ENCODE peak calls at places on chromosomes 7 and 10, in ten cellular contexts. One of them, this sample, is unnamed.

GRCh38 chr10:32731527-32731926 is 226.5 kb downstream of the ITGB1 start:
- ATAC-seq in K562: no peak
- ATAC-seq in activated CD8-positive, alpha-beta T cell treated with anti-CD3 and anti-CD28 coated beads, Interleukin-2, amount 10 ng/mL, durations not matched to agents 7 days and 5 days: no peak
- ATAC-seq in activated CD4-positive, CD25-positive, alpha-beta regulatory T cell treated with anti-CD3 and anti-CD28 coated beads, Interleukin-2, amount 50 U/mL, for 24 hours: no peak
- ATAC-seq in stimulated activated naive CD8-positive, alpha-beta T cell treated with anti-CD3 and anti-CD28 coated beads, Interleukin-15, Interleukin-2, amounts not matched to agents 100 U/mL and 50 U/mL, for 24 hours: no peak
- ATAC-seq in lower lobe of right lung: no peak
- ATAC-seq in psoas muscle: no peak
- ATAC-seq in sciatic nerve: no peak
- ATAC-seq in activated CD8-positive, alpha-beta memory T cell treated with anti-CD3 and anti-CD28 coated beads, Interleukin-2, amount 10 ng/mL, durations not matched to agents 7 days and 5 days: no peak
- ATAC-seq in memory B cell: no peak
- ATAC-seq in this sample: peak

GRCh38 chr7:36396150-36396549 is 6.5 kb downstream of the ANLN start:
- ATAC-seq in K562: no peak
- ATAC-seq in activated CD8-positive, alpha-beta T cell treated with anti-CD3 and anti-CD28 coated beads, Interleukin-2, amount 10 ng/mL, durations not matched to agents 7 days and 5 days: no peak
- ATAC-seq in activated CD4-positive, CD25-positive, alpha-beta regulatory T cell treated with anti-CD3 and anti-CD28 coated beads, Interleukin-2, amount 50 U/mL, for 24 hours: no peak
- ATAC-seq in stimulated activated naive CD8-positive, alpha-beta T cell treated with anti-CD3 and anti-CD28 coated beads, Interleukin-15, Interleukin-2, amounts not matched to agents 100 U/mL and 50 U/mL, for 24 hours: peak
- ATAC-seq in lower lobe of right lung: no peak
- ATAC-seq in psoas muscle: no peak
- ATAC-seq in sciatic nerve: no peak
- ATAC-seq in activated CD8-positive, alpha-beta memory T cell treated with anti-CD3 and anti-CD28 coated beads, Interleukin-2, amount 10 ng/mL, durations not matched to agents 7 days and 5 days: no peak
- ATAC-seq in memory B cell: no peak
- ATAC-seq in this sample: peak

GRCh38 chr7:140267381-140268226 is 90.8 kb upstream of the KDM7A start:
- ATAC-seq in K562: peak
- ATAC-seq in activated CD8-positive, alpha-beta T cell treated with anti-CD3 and anti-CD28 coated beads, Interleukin-2, amount 10 ng/mL, durations not matched to agents 7 days and 5 days: no peak
- ATAC-seq in activated CD4-positive, CD25-positive, alpha-beta regulatory T cell treated with anti-CD3 and anti-CD28 coated beads, Interleukin-2, amount 50 U/mL, for 24 hours: no peak
- ATAC-seq in stimulated activated naive CD8-positive, alpha-beta T cell treated with anti-CD3 and anti-CD28 coated beads, Interleukin-15, Interleukin-2, amounts not matched to agents 100 U/mL and 50 U/mL, for 24 hours: no peak
- ATAC-seq in lower lobe of right lung: no peak
- ATAC-seq in psoas muscle: no peak
- ATAC-seq in sciatic nerve: no peak
- ATAC-seq in activated CD8-positive, alpha-beta memory T cell treated with anti-CD3 and anti-CD28 coated beads, Interleukin-2, amount 10 ng/mL, durations not matched to agents 7 days and 5 days: no peak
- ATAC-seq in memory B cell: no peak
- ATAC-seq in this sample: no peak

GRCh38 chr10:69641261-69641980 is 11.4 kb downstream of the FAM241B start:
- ATAC-seq in K562: no peak
- ATAC-seq in activated CD8-positive, alpha-beta T cell treated with anti-CD3 and anti-CD28 coated beads, Interleukin-2, amount 10 ng/mL, durations not matched to agents 7 days and 5 days: no peak
- ATAC-seq in activated CD4-positive, CD25-positive, alpha-beta regulatory T cell treated with anti-CD3 and anti-CD28 coated beads, Interleukin-2, amount 50 U/mL, for 24 hours: no peak
- ATAC-seq in stimulated activated naive CD8-positive, alpha-beta T cell treated with anti-CD3 and anti-CD28 coated beads, Interleukin-15, Interleukin-2, amounts not matched to agents 100 U/mL and 50 U/mL, for 24 hours: no peak
- ATAC-seq in lower lobe of right lung: no peak
- ATAC-seq in psoas muscle: no peak
- ATAC-seq in sciatic nerve: no peak
- ATAC-seq in activated CD8-positive, alpha-beta memory T cell treated with anti-CD3 and anti-CD28 coated beads, Interleukin-2, amount 10 ng/mL, durations not matched to agents 7 days and 5 days: no peak
- ATAC-seq in memory B cell: no peak
- ATAC-seq in this sample: no peak

GRCh38 chr10:3876563-3876962 is 91.6 kb upstream of the KLF6 start:
- ATAC-seq in K562: peak
- ATAC-seq in activated CD8-positive, alpha-beta T cell treated with anti-CD3 and anti-CD28 coated beads, Interleukin-2, amount 10 ng/mL, durations not matched to agents 7 days and 5 days: no peak
- ATAC-seq in activated CD4-positive, CD25-positive, alpha-beta regulatory T cell treated with anti-CD3 and anti-CD28 coated beads, Interleukin-2, amount 50 U/mL, for 24 hours: no peak
- ATAC-seq in stimulated activated naive CD8-positive, alpha-beta T cell treated with anti-CD3 and anti-CD28 coated beads, Interleukin-15, Interleukin-2, amounts not matched to agents 100 U/mL and 50 U/mL, for 24 hours: no peak
- ATAC-seq in lower lobe of right lung: no peak
- ATAC-seq in psoas muscle: no peak
- ATAC-seq in sciatic nerve: no peak
- ATAC-seq in activated CD8-positive, alpha-beta memory T cell treated with anti-CD3 and anti-CD28 coated beads, Interleukin-2, amount 10 ng/mL, durations not matched to agents 7 days and 5 days: no peak
- ATAC-seq in memory B cell: no peak
- ATAC-seq in this sample: no peak

GRCh38 chr10:104351067-104351681 is 2.5 kb upstream of the CFAP58 start:
- ATAC-seq in K562: no peak
- ATAC-seq in activated CD8-positive, alpha-beta T cell treated with anti-CD3 and anti-CD28 coated beads, Interleukin-2, amount 10 ng/mL, durations not matched to agents 7 days and 5 days: no peak
- ATAC-seq in activated CD4-positive, CD25-positive, alpha-beta regulatory T cell treated with anti-CD3 and anti-CD28 coated beads, Interleukin-2, amount 50 U/mL, for 24 hours: peak
- ATAC-seq in stimulated activated naive CD8-positive, alpha-beta T cell treated with anti-CD3 and anti-CD28 coated beads, Interleukin-15, Interleukin-2, amounts not matched to agents 100 U/mL and 50 U/mL, for 24 hours: peak
- ATAC-seq in lower lobe of right lung: peak
- ATAC-seq in psoas muscle: no peak
- ATAC-seq in sciatic nerve: no peak
- ATAC-seq in activated CD8-positive, alpha-beta memory T cell treated with anti-CD3 and anti-CD28 coated beads, Interleukin-2, amount 10 ng/mL, durations not matched to agents 7 days and 5 days: peak
- ATAC-seq in memory B cell: no peak
- ATAC-seq in this sample: peak

GRCh38 chr10:132850896-132851295 is 64.9 kb upstream of the NKX6-2 start:
- ATAC-seq in K562: no peak
- ATAC-seq in activated CD8-positive, alpha-beta T cell treated with anti-CD3 and anti-CD28 coated beads, Interleukin-2, amount 10 ng/mL, durations not matched to agents 7 days and 5 days: no peak
- ATAC-seq in activated CD4-positive, CD25-positive, alpha-beta regulatory T cell treated with anti-CD3 and anti-CD28 coated beads, Interleukin-2, amount 50 U/mL, for 24 hours: no peak
- ATAC-seq in stimulated activated naive CD8-positive, alpha-beta T cell treated with anti-CD3 and anti-CD28 coated beads, Interleukin-15, Interleukin-2, amounts not matched to agents 100 U/mL and 50 U/mL, for 24 hours: no peak
- ATAC-seq in lower lobe of right lung: no peak
- ATAC-seq in psoas muscle: no peak
- ATAC-seq in sciatic nerve: no peak
- ATAC-seq in activated CD8-positive, alpha-beta memory T cell treated with anti-CD3 and anti-CD28 coated beads, Interleukin-2, amount 10 ng/mL, durations not matched to agents 7 days and 5 days: no peak
- ATAC-seq in memory B cell: no peak
- ATAC-seq in this sample: no peak

GRCh38 chr10:91525939-91526712 is 106.7 kb downstream of the PPP1R3C start:
- ATAC-seq in K562: no peak
- ATAC-seq in activated CD8-positive, alpha-beta T cell treated with anti-CD3 and anti-CD28 coated beads, Interleukin-2, amount 10 ng/mL, durations not matched to agents 7 days and 5 days: no peak
- ATAC-seq in activated CD4-positive, CD25-positive, alpha-beta regulatory T cell treated with anti-CD3 and anti-CD28 coated beads, Interleukin-2, amount 50 U/mL, for 24 hours: no peak
- ATAC-seq in stimulated activated naive CD8-positive, alpha-beta T cell treated with anti-CD3 and anti-CD28 coated beads, Interleukin-15, Interleukin-2, amounts not matched to agents 100 U/mL and 50 U/mL, for 24 hours: no peak
- ATAC-seq in lower lobe of right lung: no peak
- ATAC-seq in psoas muscle: no peak
- ATAC-seq in sciatic nerve: no peak
- ATAC-seq in activated CD8-positive, alpha-beta memory T cell treated with anti-CD3 and anti-CD28 coated beads, Interleukin-2, amount 10 ng/mL, durations not matched to agents 7 days and 5 days: no peak
- ATAC-seq in memory B cell: no peak
- ATAC-seq in this sample: no peak

GRCh38 chr10:120466006-120466405 is 9.0 kb downstream of the PLPP4 start:
- ATAC-seq in K562: no peak
- ATAC-seq in activated CD8-positive, alpha-beta T cell treated with anti-CD3 and anti-CD28 coated beads, Interleukin-2, amount 10 ng/mL, durations not matched to agents 7 days and 5 days: no peak
- ATAC-seq in activated CD4-positive, CD25-positive, alpha-beta regulatory T cell treated with anti-CD3 and anti-CD28 coated beads, Interleukin-2, amount 50 U/mL, for 24 hours: no peak
- ATAC-seq in stimulated activated naive CD8-positive, alpha-beta T cell treated with anti-CD3 and anti-CD28 coated beads, Interleukin-15, Interleukin-2, amounts not matched to agents 100 U/mL and 50 U/mL, for 24 hours: no peak
- ATAC-seq in lower lobe of right lung: no peak
- ATAC-seq in psoas muscle: no peak
- ATAC-seq in sciatic nerve: no peak
- ATAC-seq in activated CD8-positive, alpha-beta memory T cell treated with anti-CD3 and anti-CD28 coated beads, Interleukin-2, amount 10 ng/mL, durations not matched to agents 7 days and 5 days: no peak
- ATAC-seq in memory B cell: no peak
- ATAC-seq in this sample: no peak

GRCh38 chr7:66047426-66047825 is 28.2 kb upstream of the ASL start:
- ATAC-seq in K562: no peak
- ATAC-seq in activated CD8-positive, alpha-beta T cell treated with anti-CD3 and anti-CD28 coated beads, Interleukin-2, amount 10 ng/mL, durations not matched to agents 7 days and 5 days: no peak
- ATAC-seq in activated CD4-positive, CD25-positive, alpha-beta regulatory T cell treated with anti-CD3 and anti-CD28 coated beads, Interleukin-2, amount 50 U/mL, for 24 hours: no peak
- ATAC-seq in stimulated activated naive CD8-positive, alpha-beta T cell treated with anti-CD3 and anti-CD28 coated beads, Interleukin-15, Interleukin-2, amounts not matched to agents 100 U/mL and 50 U/mL, for 24 hours: peak
- ATAC-seq in lower lobe of right lung: no peak
- ATAC-seq in psoas muscle: no peak
- ATAC-seq in sciatic nerve: no peak
- ATAC-seq in activated CD8-positive, alpha-beta memory T cell treated with anti-CD3 and anti-CD28 coated beads, Interleukin-2, amount 10 ng/mL, durations not matched to agents 7 days and 5 days: no peak
- ATAC-seq in memory B cell: no peak
- ATAC-seq in this sample: peak

GRCh38 chr10:4127518-4128315 is 342.7 kb upstream of the KLF6 start:
- ATAC-seq in K562: no peak
- ATAC-seq in activated CD8-positive, alpha-beta T cell treated with anti-CD3 and anti-CD28 coated beads, Interleukin-2, amount 10 ng/mL, durations not matched to agents 7 days and 5 days: no peak
- ATAC-seq in activated CD4-positive, CD25-positive, alpha-beta regulatory T cell treated with anti-CD3 and anti-CD28 coated beads, Interleukin-2, amount 50 U/mL, for 24 hours: no peak
- ATAC-seq in stimulated activated naive CD8-positive, alpha-beta T cell treated with anti-CD3 and anti-CD28 coated beads, Interleukin-15, Interleukin-2, amounts not matched to agents 100 U/mL and 50 U/mL, for 24 hours: no peak
- ATAC-seq in lower lobe of right lung: peak
- ATAC-seq in psoas muscle: peak
- ATAC-seq in sciatic nerve: peak
- ATAC-seq in activated CD8-positive, alpha-beta memory T cell treated with anti-CD3 and anti-CD28 coated beads, Interleukin-2, amount 10 ng/mL, durations not matched to agents 7 days and 5 days: peak
- ATAC-seq in memory B cell: peak
- ATAC-seq in this sample: peak

GRCh38 chr10:71178880-71179279 is 33.5 kb upstream of the UNC5B start:
- ATAC-seq in K562: no peak
- ATAC-seq in activated CD8-positive, alpha-beta T cell treated with anti-CD3 and anti-CD28 coated beads, Interleukin-2, amount 10 ng/mL, durations not matched to agents 7 days and 5 days: no peak
- ATAC-seq in activated CD4-positive, CD25-positive, alpha-beta regulatory T cell treated with anti-CD3 and anti-CD28 coated beads, Interleukin-2, amount 50 U/mL, for 24 hours: no peak
- ATAC-seq in stimulated activated naive CD8-positive, alpha-beta T cell treated with anti-CD3 and anti-CD28 coated beads, Interleukin-15, Interleukin-2, amounts not matched to agents 100 U/mL and 50 U/mL, for 24 hours: no peak
- ATAC-seq in lower lobe of right lung: no peak
- ATAC-seq in psoas muscle: no peak
- ATAC-seq in sciatic nerve: no peak
- ATAC-seq in activated CD8-positive, alpha-beta memory T cell treated with anti-CD3 and anti-CD28 coated beads, Interleukin-2, amount 10 ng/mL, durations not matched to agents 7 days and 5 days: no peak
- ATAC-seq in memory B cell: no peak
- ATAC-seq in this sample: peak

GRCh38 chr7:1425292-1426136 is 33.8 kb downstream of the MICALL2 start:
- ATAC-seq in K562: peak
- ATAC-seq in activated CD8-positive, alpha-beta T cell treated with anti-CD3 and anti-CD28 coated beads, Interleukin-2, amount 10 ng/mL, durations not matched to agents 7 days and 5 days: no peak
- ATAC-seq in activated CD4-positive, CD25-positive, alpha-beta regulatory T cell treated with anti-CD3 and anti-CD28 coated beads, Interleukin-2, amount 50 U/mL, for 24 hours: no peak
- ATAC-seq in stimulated activated naive CD8-positive, alpha-beta T cell treated with anti-CD3 and anti-CD28 coated beads, Interleukin-15, Interleukin-2, amounts not matched to agents 100 U/mL and 50 U/mL, for 24 hours: no peak
- ATAC-seq in lower lobe of right lung: no peak
- ATAC-seq in psoas muscle: no peak
- ATAC-seq in sciatic nerve: no peak
- ATAC-seq in activated CD8-positive, alpha-beta memory T cell treated with anti-CD3 and anti-CD28 coated beads, Interleukin-2, amount 10 ng/mL, durations not matched to agents 7 days and 5 days: no peak
- ATAC-seq in memory B cell: peak
- ATAC-seq in this sample: no peak

GRCh38 chr10:88791924-88792323 is 10.6 kb upstream of the LIPM start:
- ATAC-seq in K562: no peak
- ATAC-seq in activated CD8-positive, alpha-beta T cell treated with anti-CD3 and anti-CD28 coated beads, Interleukin-2, amount 10 ng/mL, durations not matched to agents 7 days and 5 days: no peak
- ATAC-seq in activated CD4-positive, CD25-positive, alpha-beta regulatory T cell treated with anti-CD3 and anti-CD28 coated beads, Interleukin-2, amount 50 U/mL, for 24 hours: no peak
- ATAC-seq in stimulated activated naive CD8-positive, alpha-beta T cell treated with anti-CD3 and anti-CD28 coated beads, Interleukin-15, Interleukin-2, amounts not matched to agents 100 U/mL and 50 U/mL, for 24 hours: peak
- ATAC-seq in lower lobe of right lung: no peak
- ATAC-seq in psoas muscle: peak
- ATAC-seq in sciatic nerve: no peak
- ATAC-seq in activated CD8-positive, alpha-beta memory T cell treated with anti-CD3 and anti-CD28 coated beads, Interleukin-2, amount 10 ng/mL, durations not matched to agents 7 days and 5 days: no peak
- ATAC-seq in memory B cell: peak
- ATAC-seq in this sample: no peak